ENCODE peak calls at places on chromosomes 12 and 14, in four cellular contexts. U is keratinocyte, G is colonic mucosa, D is upper lobe of right lung. A is an unnamed sample.

GRCh38 chr14:59318908-59319307 is 130.4 kb downstream of the DAAM1 start:
- DNase-seq in U (no peak), G (no peak), D (no peak), A (peak)

GRCh38 chr12:106065506-106065905 is 73.2 kb downstream of the NUAK1 start:
- DNase-seq in U (no peak), G (no peak), D (no peak), A (no peak)

GRCh38 chr14:64724578-64724930 is 20.3 kb downstream of the PLEKHG3 start:
- DNase-seq in U (no peak), G (no peak), D (no peak), A (no peak)

GRCh38 chr14:80587096-80587724 is 354.3 kb downstream of the CEP128 start:
- DNase-seq in U (no peak), G (no peak), D (no peak), A (peak)

GRCh38 chr12:109264095-109264942 is 44.8 kb downstream of the FOXN4 start:
- DNase-seq in U (no peak), G (peak), D (peak), A (peak)

GRCh38 chr12:9606736-9607372 is 862 bp downstream of the KLRB1 start:
- DNase-seq in U (no peak), G (no peak), D (no peak), A (no peak)

GRCh38 chr12:123085730-123086487 is 65.0 kb downstream of the PITPNM2 start:
- DNase-seq in U (peak), G (no peak), D (no peak), A (no peak)

GRCh38 chr14:52918486-52918885 is 32.4 kb downstream of the FERMT2 start:
- DNase-seq in U (no peak), G (no peak), D (no peak), A (no peak)

GRCh38 chr14:67187826-67188225 is 1.4 kb upstream of the GARIN2 start:
- DNase-seq in U (peak), G (no peak), D (no peak), A (peak)

GRCh38 chr14:87468531-87468930 is 524.5 kb downstream of the GALC start:
- DNase-seq in U (no peak), G (no peak), D (no peak), A (no peak)

GRCh38 chr14:56549721-56550120 is 29.9 kb upstream of the TMEM260 start:
- DNase-seq in U (no peak), G (no peak), D (no peak), A (peak)

GRCh38 chr12:51890135-51890464 is 2.2 kb downstream of the ANKRD33 start:
- DNase-seq in U (no peak), G (no peak), D (no peak), A (no peak)

GRCh38 chr12:10849425-10849878 is at the start of gene PRR4:
- DNase-seq in U (no peak), G (no peak), D (no peak), A (no peak)

GRCh38 chr12:1611775-1612174 is 17.3 kb upstream of the WNT5B start:
- DNase-seq in U (no peak), G (no peak), D (no peak), A (peak)

GRCh38 chr14:101554991-101555668 is 6.2 kb upstream of the DIO3 start:
- DNase-seq in U (no peak), G (peak), D (no peak), A (no peak)

GRCh38 chr12:124827588-124828184 is 36.0 kb downstream of the SCARB1 start:
- DNase-seq in U (no peak), G (no peak), D (no peak), A (no peak)

GRCh38 chr14:50854521-50854920 is 17.3 kb upstream of the ABHD12B start:
- DNase-seq in U (no peak), G (no peak), D (no peak), A (no peak)

GRCh38 chr12:123384318-123384993 is 524 bp downstream of the KMT5A start:
- DNase-seq in U (no peak), G (peak), D (no peak), A (no peak)

GRCh38 chr12:92796650-92797049 is 93.9 kb downstream of the PLEKHG7 start:
- DNase-seq in U (no peak), G (no peak), D (no peak), A (no peak)

GRCh38 chr14:21313512-21313911 is 33.6 kb downstream of the RPGRIP1 start:
- DNase-seq in U (no peak), G (no peak), D (no peak), A (no peak)

GRCh38 chr12:61629702-61630101 is 630.5 kb upstream of the USP15 start:
- DNase-seq in U (no peak), G (no peak), D (no peak), A (no peak)

GRCh38 chr12:111335811-111336210 is 33.1 kb downstream of the PHETA1 start:
- DNase-seq in U (no peak), G (no peak), D (no peak), A (no peak)

GRCh38 chr14:20662968-20663731 is 21.2 kb upstream of the RNASE4 start:
- DNase-seq in U (peak), G (peak), D (peak), A (peak)

GRCh38 chr14:34710006-34710405 is 4.4 kb downstream of the CFL2 start:
- DNase-seq in U (no peak), G (no peak), D (no peak), A (no peak)

GRCh38 chr12:75208851-75209781 is 523 bp downstream of the KCNC2 start:
- DNase-seq in U (no peak), G (no peak), D (no peak), A (peak)

GRCh38 chr12:104352106-104352713 is 48.7 kb downstream of the EID3 start:
- DNase-seq in U (no peak), G (no peak), D (no peak), A (no peak)

GRCh38 chr12:119681953-119682352 is 14.0 kb downstream of the PRKAB1 start:
- DNase-seq in U (no peak), G (no peak), D (no peak), A (no peak)

GRCh38 chr12:124808276-124808675 is 55.4 kb downstream of the SCARB1 start:
- DNase-seq in U (no peak), G (no peak), D (no peak), A (no peak)

GRCh38 chr14:105094193-105094907 is 29.1 kb upstream of the GPR132 start:
- DNase-seq in U (no peak), G (no peak), D (peak), A (no peak)

GRCh38 chr12:80321653-80322052 is 122.4 kb upstream of the PTPRQ start:
- DNase-seq in U (peak), G (no peak), D (no peak), A (peak)

GRCh38 chr12:64797156-64797555 is 27.3 kb upstream of the TBC1D30 start:
- DNase-seq in U (no peak), G (no peak), D (no peak), A (peak)

GRCh38 chr14:68109132-68109531 is 289.6 kb downstream of the RAD51B start:
- DNase-seq in U (no peak), G (no peak), D (no peak), A (peak)

GRCh38 chr12:113422030-113422900 is at the start of gene SDSL:
- DNase-seq in U (peak), G (peak), D (peak), A (peak)

GRCh38 chr12:113425960-113426453 is 3.8 kb downstream of the SDSL start:
- DNase-seq in U (no peak), G (no peak), D (no peak), A (no peak)

GRCh38 chr12:113420996-113421595 is 1.1 kb upstream of the SDSL start:
- DNase-seq in U (no peak), G (no peak), D (no peak), A (no peak)

GRCh38 chr12:113424915-113425823 is 3.0 kb downstream of the SDSL start:
- DNase-seq in U (no peak), G (peak), D (peak), A (peak)

DNA sequence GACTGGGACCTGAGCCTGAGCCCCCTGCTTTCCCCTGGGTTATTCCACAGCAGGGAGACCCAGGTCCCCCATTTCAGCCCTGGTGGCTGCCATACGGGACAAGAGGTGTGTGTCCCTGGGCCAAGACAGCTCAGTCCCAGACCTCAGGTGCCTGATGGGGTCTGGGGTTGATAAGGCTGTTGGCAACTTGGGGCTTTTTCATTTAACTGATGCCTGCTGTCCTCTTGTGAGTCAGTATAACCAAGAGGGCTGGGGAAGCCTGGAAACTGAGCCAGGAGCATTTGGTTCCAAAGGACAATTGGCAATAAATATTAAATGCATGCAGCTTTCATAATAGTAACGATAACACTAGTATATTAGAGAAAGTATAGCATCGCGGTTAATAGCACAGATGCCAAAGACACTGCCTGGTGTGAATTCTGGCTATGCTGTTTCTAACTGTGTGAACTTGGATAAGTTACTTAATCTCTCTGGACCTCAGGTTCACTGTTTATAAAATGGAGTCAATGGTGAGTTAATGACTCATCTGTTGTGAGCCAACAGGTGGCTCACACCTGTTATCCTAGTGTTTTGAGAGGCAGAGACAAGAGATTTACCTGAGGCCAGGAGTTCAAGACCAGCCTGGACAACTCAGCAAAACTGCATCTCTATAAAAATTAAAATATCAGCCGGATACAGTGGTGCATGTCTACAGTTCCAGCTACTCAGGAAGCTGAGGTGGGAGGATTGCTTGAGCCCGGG is 919 bp downstream of the SDSL start:
- DNase-seq in U (no peak), G (no peak), D (no peak), A (peak)
- H3K4me3 ChIP-seq in U (peak), G (peak), D (peak), A (peak)

GRCh38 chr14:51862171-51862838 is 1.9 kb downstream of the GNG2 start:
- DNase-seq in U (no peak), G (no peak), D (no peak), A (peak)
- H3K4me3 ChIP-seq in U (no peak), G (peak), D (peak), A (peak)

GRCh38 chr12:107864235-107864634 is 89.7 kb downstream of the ASCL4 start:
- DNase-seq in U (no peak), G (no peak), D (no peak), A (no peak)
- H3K4me3 ChIP-seq in U (no peak), G (no peak), D (peak), A (no peak)

GRCh38 chr12:113066806-113067400 is 10.4 kb downstream of the DTX1 start:
- DNase-seq in U (no peak), G (no peak), D (no peak), A (no peak)

GRCh38 chr12:113062502-113063395 is 6.2 kb downstream of the DTX1 start:
- DNase-seq in U (no peak), G (no peak), D (peak), A (no peak)

GRCh38 chr12:113063396-113064350 is 7.1 kb downstream of the DTX1 start:
- DNase-seq in U (no peak), G (no peak), D (no peak), A (no peak)

GRCh38 chr12:113064395-113065125 is 8.0 kb downstream of the DTX1 start:
- DNase-seq in U (no peak), G (no peak), D (no peak), A (no peak)

GRCh38 chr12:113065126-113066007 is 8.8 kb downstream of the DTX1 start:
- DNase-seq in U (no peak), G (no peak), D (peak), A (no peak)
- H3K4me3 ChIP-seq in U (no peak), G (no peak), D (no peak), A (no peak)

GRCh38 chr14:70239802-70240201 is 51.1 kb upstream of the SLC8A3 start:
- DNase-seq in U (no peak), G (no peak), D (no peak), A (no peak)
- H3K4me3 ChIP-seq in U (no peak), G (no peak), D (no peak), A (no peak)

GRCh38 chr14:48568252-48568651 is 892.8 kb upstream of the MDGA2 start:
- DNase-seq in U (no peak), G (no peak), D (no peak), A (no peak)

GRCh38 chr14:48563465-48563864 is 888.1 kb upstream of the MDGA2 start:
- DNase-seq in U (peak), G (no peak), D (no peak), A (no peak)

DNA sequence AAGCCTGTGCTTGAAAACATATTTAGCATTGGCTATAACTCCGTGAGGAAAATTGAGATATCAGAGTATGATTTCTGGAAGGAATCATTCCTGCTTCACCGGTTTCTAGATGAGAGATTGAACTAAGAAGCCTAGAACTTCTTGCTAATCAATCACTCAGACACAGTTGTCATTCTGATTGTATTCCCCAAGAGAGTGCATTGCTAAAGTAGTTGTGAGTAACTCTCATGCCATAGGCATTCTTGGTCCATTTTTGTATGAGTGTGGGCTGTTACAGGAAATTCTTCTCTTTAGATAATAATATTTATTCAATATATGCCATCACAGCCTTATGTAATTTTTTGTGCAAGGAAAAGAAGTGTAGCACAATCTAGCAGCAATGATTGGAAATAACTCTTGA is 893.3 kb upstream of the MDGA2 start:
- DNase-seq in U (no peak), G (no peak), D (no peak), A (no peak)
- H3K4me3 ChIP-seq in U (no peak), G (no peak), D (no peak), A (no peak)